ENCODE peak calls at places on chromosomes 16 and 17, in ten cellular contexts. One of them, this sample, is unnamed. For H3K9me3 and H3K4me1, the result is how much of the 10 kb centered on the place peaks cover.

GRCh38 chr17:17675925-17676534 is 5.2 kb upstream of the RAI1 start:
- DNase-seq in Peyer's patch: no peak
- DNase-seq in iPS DF 6.9: no peak
- DNase-seq in Panc1: no peak
- DNase-seq in HCT116: peak
- DNase-seq in heart left ventricle: no peak
- DNase-seq in left ventricle myocardium inferior: no peak
- DNase-seq in CD8-positive, alpha-beta memory T cell: peak
- DNase-seq in right cardiac atrium: no peak
- DNase-seq in right lobe of liver: no peak
- DNase-seq in this sample: no peak

GRCh38 chr17:7794063-7794663 is 39.9 kb upstream of the KDM6B start:
- DNase-seq in heart left ventricle: no peak
- DNase-seq in CD8-positive, alpha-beta memory T cell: no peak
- DNase-seq in right cardiac atrium: no peak
- DNase-seq in Panc1: no peak
- DNase-seq in left ventricle myocardium inferior: no peak
- DNase-seq in Peyer's patch: no peak
- DNase-seq in iPS DF 6.9: no peak
- DNase-seq in HCT116: no peak
- DNase-seq in right lobe of liver: no peak
- DNase-seq in this sample: no peak

GRCh38 chr17:7894866-7895265 is 6.3 kb downstream of the CHD3 start:
- DNase-seq in Panc1: no peak
- DNase-seq in left ventricle myocardium inferior: no peak
- DNase-seq in heart left ventricle: no peak
- DNase-seq in HCT116: no peak
- DNase-seq in CD8-positive, alpha-beta memory T cell: no peak
- DNase-seq in right lobe of liver: no peak
- DNase-seq in Peyer's patch: no peak
- DNase-seq in right cardiac atrium: no peak
- DNase-seq in iPS DF 6.9: no peak
- DNase-seq in this sample: no peak

GRCh38 chr16:75089486-75090202 is 26.9 kb downstream of the LDHD start:
- DNase-seq in Peyer's patch: no peak
- DNase-seq in left ventricle myocardium inferior: no peak
- DNase-seq in right cardiac atrium: no peak
- DNase-seq in HCT116: no peak
- DNase-seq in Panc1: no peak
- DNase-seq in CD8-positive, alpha-beta memory T cell: no peak
- DNase-seq in right lobe of liver: no peak
- DNase-seq in heart left ventricle: no peak
- DNase-seq in iPS DF 6.9: no peak
- DNase-seq in this sample: no peak

GRCh38 chr17:77856551-77857305 is 101.8 kb upstream of the TNRC6C start:
- DNase-seq in Peyer's patch: no peak
- DNase-seq in right cardiac atrium: no peak
- DNase-seq in right lobe of liver: no peak
- DNase-seq in Panc1: no peak
- DNase-seq in left ventricle myocardium inferior: peak
- DNase-seq in heart left ventricle: no peak
- DNase-seq in iPS DF 6.9: no peak
- DNase-seq in HCT116: no peak
- DNase-seq in CD8-positive, alpha-beta memory T cell: peak
- DNase-seq in this sample: no peak

GRCh38 chr17:74466111-74466784 is at the start of gene CD300A:
- DNase-seq in right lobe of liver: peak
- DNase-seq in CD8-positive, alpha-beta memory T cell: no peak
- DNase-seq in right cardiac atrium: peak
- DNase-seq in Peyer's patch: peak
- DNase-seq in left ventricle myocardium inferior: peak
- DNase-seq in Panc1: no peak
- DNase-seq in iPS DF 6.9: no peak
- DNase-seq in heart left ventricle: peak
- DNase-seq in HCT116: no peak
- DNase-seq in this sample: no peak

GRCh38 chr17:65434251-65434650 is 127.2 kb downstream of the AXIN2 start:
- DNase-seq in Peyer's patch: no peak
- DNase-seq in HCT116: no peak
- DNase-seq in iPS DF 6.9: no peak
- DNase-seq in CD8-positive, alpha-beta memory T cell: no peak
- DNase-seq in heart left ventricle: no peak
- DNase-seq in left ventricle myocardium inferior: no peak
- DNase-seq in Panc1: no peak
- DNase-seq in right cardiac atrium: no peak
- DNase-seq in right lobe of liver: no peak
- DNase-seq in this sample: peak

GRCh38 chr16:661184-661821 is 6.6 kb upstream of the RHOT2 start:
- DNase-seq in right lobe of liver: no peak
- DNase-seq in Panc1: no peak
- DNase-seq in left ventricle myocardium inferior: no peak
- DNase-seq in HCT116: no peak
- DNase-seq in Peyer's patch: peak
- DNase-seq in heart left ventricle: no peak
- DNase-seq in right cardiac atrium: no peak
- DNase-seq in iPS DF 6.9: no peak
- DNase-seq in CD8-positive, alpha-beta memory T cell: no peak
- DNase-seq in this sample: no peak

GRCh38 chr17:75457047-75457654 is 716 bp downstream of the TMEM94 start:
- DNase-seq in Panc1: no peak
- DNase-seq in iPS DF 6.9: peak
- DNase-seq in right lobe of liver: peak
- DNase-seq in left ventricle myocardium inferior: no peak
- DNase-seq in Peyer's patch: no peak
- DNase-seq in right cardiac atrium: peak
- DNase-seq in heart left ventricle: no peak
- DNase-seq in CD8-positive, alpha-beta memory T cell: no peak
- DNase-seq in HCT116: no peak
- DNase-seq in this sample: peak

DNA sequence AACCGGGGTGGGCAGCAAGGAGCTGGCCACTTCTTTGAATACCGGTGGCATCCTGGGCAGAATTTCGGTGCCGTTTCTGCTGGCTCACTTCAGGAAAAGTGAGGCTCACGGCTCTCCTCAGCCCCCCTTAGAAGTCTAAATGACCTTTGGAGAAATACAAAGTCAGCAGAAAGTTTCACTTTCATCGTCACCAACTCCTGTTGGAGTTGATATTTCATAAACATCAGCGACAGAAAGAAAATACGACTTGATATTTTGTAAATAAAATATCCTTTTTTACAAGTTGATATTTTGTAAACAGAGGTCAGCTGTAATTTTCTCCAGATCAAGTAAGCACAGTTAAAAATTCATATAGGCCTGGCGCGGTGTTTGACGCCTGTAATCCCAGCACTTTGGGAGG is 781 bp downstream of the ZNF75A start:
- DNase-seq in left ventricle myocardium inferior: no peak
- DNase-seq in Peyer's patch: no peak
- DNase-seq in heart left ventricle: no peak
- DNase-seq in right lobe of liver: no peak
- DNase-seq in HCT116: no peak
- DNase-seq in iPS DF 6.9: no peak
- DNase-seq in Panc1: no peak
- DNase-seq in CD8-positive, alpha-beta memory T cell: no peak
- DNase-seq in right cardiac atrium: no peak
- DNase-seq in this sample: no peak
- H3K9me3 ChIP-seq in left ventricle myocardium inferior: half or more
- H3K9me3 ChIP-seq in Peyer's patch: half or more
- H3K9me3 ChIP-seq in heart left ventricle: half or more
- H3K9me3 ChIP-seq in right lobe of liver: under half
- H3K9me3 ChIP-seq in HCT116: under half
- H3K9me3 ChIP-seq in iPS DF 6.9: under half
- H3K9me3 ChIP-seq in Panc1: half or more
- H3K9me3 ChIP-seq in CD8-positive, alpha-beta memory T cell: under half
- H3K9me3 ChIP-seq in right cardiac atrium: under half
- H3K9me3 ChIP-seq in this sample: under half

DNA sequence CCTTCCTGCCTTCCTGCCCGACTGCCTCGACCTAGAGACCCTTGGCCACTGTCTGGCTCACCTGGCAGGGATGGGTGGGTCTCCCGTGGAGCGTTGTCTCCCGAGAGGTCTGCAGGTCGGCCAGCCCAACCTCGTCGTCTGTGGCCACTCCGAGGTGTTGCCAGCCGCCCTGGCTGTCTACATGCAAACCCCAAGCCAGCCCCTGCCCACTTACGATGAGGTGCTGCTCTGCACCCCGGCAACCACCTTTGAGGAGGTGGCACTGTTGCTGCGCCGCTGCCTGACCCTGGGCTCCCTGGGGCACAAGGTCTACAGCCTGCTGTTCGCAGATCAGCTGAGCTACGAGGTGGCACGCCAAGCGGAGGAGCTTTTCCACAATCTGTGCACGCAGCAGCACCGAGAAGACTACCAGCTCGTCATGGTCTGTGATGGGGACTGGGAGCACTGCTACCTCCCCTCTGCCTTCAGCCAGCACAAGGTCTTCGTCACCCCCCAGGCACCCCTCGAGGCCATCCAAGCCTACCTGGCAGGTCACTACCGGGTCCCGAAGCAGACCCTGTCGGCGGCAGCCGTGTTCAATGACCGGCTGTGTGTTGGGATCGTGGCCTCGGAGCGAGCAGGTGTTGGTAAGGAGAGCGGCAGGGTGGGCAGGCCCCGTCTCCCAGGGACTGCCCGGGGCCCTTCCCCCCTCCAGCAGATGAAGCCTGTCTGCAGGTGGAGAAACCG is 75.1 kb upstream of the ENDOV start:
- DNase-seq in HCT116: no peak
- DNase-seq in left ventricle myocardium inferior: no peak
- DNase-seq in CD8-positive, alpha-beta memory T cell: no peak
- DNase-seq in iPS DF 6.9: no peak
- DNase-seq in Panc1: no peak
- DNase-seq in heart left ventricle: no peak
- DNase-seq in right lobe of liver: no peak
- DNase-seq in right cardiac atrium: no peak
- DNase-seq in Peyer's patch: no peak
- DNase-seq in this sample: no peak
- H3K4me1 ChIP-seq in HCT116: under half
- H3K4me1 ChIP-seq in left ventricle myocardium inferior: under half
- H3K4me1 ChIP-seq in CD8-positive, alpha-beta memory T cell: under half
- H3K4me1 ChIP-seq in iPS DF 6.9: under half
- H3K4me1 ChIP-seq in Panc1: under half
- H3K4me1 ChIP-seq in heart left ventricle: under half
- H3K4me1 ChIP-seq in right lobe of liver: under half
- H3K4me1 ChIP-seq in right cardiac atrium: under half
- H3K4me1 ChIP-seq in Peyer's patch: under half
- H3K4me1 ChIP-seq in this sample: under half

GRCh38 chr16:84614075-84614474 is 3.8 kb downstream of the COTL1 start:
- DNase-seq in Peyer's patch: no peak
- DNase-seq in iPS DF 6.9: no peak
- DNase-seq in right lobe of liver: no peak
- DNase-seq in heart left ventricle: no peak
- DNase-seq in left ventricle myocardium inferior: no peak
- DNase-seq in Panc1: no peak
- DNase-seq in HCT116: no peak
- DNase-seq in right cardiac atrium: peak
- DNase-seq in CD8-positive, alpha-beta memory T cell: no peak
- DNase-seq in this sample: no peak
- H3K4me3 ChIP-seq in Peyer's patch: no peak
- H3K4me3 ChIP-seq in iPS DF 6.9: no peak
- H3K4me3 ChIP-seq in right lobe of liver: no peak
- H3K4me3 ChIP-seq in heart left ventricle: no peak
- H3K4me3 ChIP-seq in left ventricle myocardium inferior: no peak
- H3K4me3 ChIP-seq in Panc1: no peak
- H3K4me3 ChIP-seq in HCT116: no peak
- H3K4me3 ChIP-seq in right cardiac atrium: no peak
- H3K4me3 ChIP-seq in CD8-positive, alpha-beta memory T cell: no peak
- H3K4me3 ChIP-seq in this sample: no peak

GRCh38 chr16:15642557-15643452 is at the start of gene MARF1:
- DNase-seq in left ventricle myocardium inferior: peak
- DNase-seq in Panc1: no peak
- DNase-seq in right cardiac atrium: peak
- DNase-seq in Peyer's patch: peak
- DNase-seq in heart left ventricle: peak
- DNase-seq in right lobe of liver: peak
- DNase-seq in HCT116: peak
- DNase-seq in CD8-positive, alpha-beta memory T cell: peak
- DNase-seq in iPS DF 6.9: no peak
- DNase-seq in this sample: peak

GRCh38 chr16:15640966-15641365 is 2.0 kb downstream of the MARF1 start:
- DNase-seq in Panc1: no peak
- DNase-seq in right cardiac atrium: no peak
- DNase-seq in CD8-positive, alpha-beta memory T cell: no peak
- DNase-seq in Peyer's patch: no peak
- DNase-seq in right lobe of liver: no peak
- DNase-seq in heart left ventricle: no peak
- DNase-seq in left ventricle myocardium inferior: no peak
- DNase-seq in HCT116: no peak
- DNase-seq in iPS DF 6.9: no peak
- DNase-seq in this sample: no peak

GRCh38 chr16:15644306-15644961 is 1.5 kb upstream of the MARF1 start:
- DNase-seq in Panc1: no peak
- DNase-seq in HCT116: peak
- DNase-seq in iPS DF 6.9: no peak
- DNase-seq in CD8-positive, alpha-beta memory T cell: no peak
- DNase-seq in Peyer's patch: no peak
- DNase-seq in right lobe of liver: no peak
- DNase-seq in right cardiac atrium: no peak
- DNase-seq in left ventricle myocardium inferior: no peak
- DNase-seq in heart left ventricle: no peak
- DNase-seq in this sample: peak

GRCh38 chr16:15641753-15642556 is 999 bp downstream of the MARF1 start:
- DNase-seq in right cardiac atrium: no peak
- DNase-seq in heart left ventricle: no peak
- DNase-seq in HCT116: no peak
- DNase-seq in Peyer's patch: no peak
- DNase-seq in right lobe of liver: no peak
- DNase-seq in iPS DF 6.9: no peak
- DNase-seq in CD8-positive, alpha-beta memory T cell: no peak
- DNase-seq in Panc1: no peak
- DNase-seq in left ventricle myocardium inferior: no peak
- DNase-seq in this sample: no peak

DNA sequence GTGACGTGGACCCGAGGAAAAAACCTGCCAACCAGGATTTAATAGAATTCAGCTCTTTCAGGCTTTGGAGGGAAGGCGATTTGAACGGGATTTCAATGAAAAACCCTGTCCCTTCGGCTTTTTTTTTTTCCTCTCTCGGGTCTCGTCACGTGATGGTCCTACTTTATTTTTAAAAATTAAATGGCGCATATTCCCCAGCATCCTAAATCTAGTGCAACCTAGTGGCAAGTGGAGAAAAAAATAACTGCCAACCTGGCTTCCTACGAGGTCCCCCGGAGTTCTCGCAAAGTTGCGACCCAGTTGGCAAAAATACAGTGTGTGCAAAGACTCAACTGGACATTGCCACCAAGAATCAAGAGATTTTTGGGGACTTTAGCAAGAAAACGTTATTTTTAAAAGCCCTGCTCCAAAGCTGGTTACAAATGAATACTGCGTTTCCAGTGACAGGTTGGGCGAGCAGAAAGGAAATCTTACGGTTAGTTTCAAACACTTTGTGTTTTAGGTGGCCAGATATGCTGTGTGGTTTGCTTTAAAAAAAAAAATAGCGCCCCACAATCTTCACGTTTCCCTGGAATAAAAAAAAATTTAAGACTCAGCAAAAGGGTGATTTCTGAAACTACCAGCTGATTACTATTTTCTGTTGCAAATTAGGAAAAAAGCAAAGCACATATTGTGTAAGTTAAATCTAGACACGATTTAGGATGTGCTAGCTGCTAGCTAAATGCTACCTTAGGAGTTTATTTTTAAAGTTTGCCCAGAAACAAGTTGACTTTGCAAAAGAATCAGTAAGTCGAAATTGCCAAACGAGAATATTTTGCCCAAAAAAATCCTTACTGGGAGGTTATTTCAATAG is 725 bp upstream of the MARF1 start:
- DNase-seq in iPS DF 6.9: no peak
- DNase-seq in heart left ventricle: no peak
- DNase-seq in left ventricle myocardium inferior: no peak
- DNase-seq in HCT116: peak
- DNase-seq in right cardiac atrium: no peak
- DNase-seq in Panc1: peak
- DNase-seq in CD8-positive, alpha-beta memory T cell: no peak
- DNase-seq in Peyer's patch: peak
- DNase-seq in right lobe of liver: no peak
- DNase-seq in this sample: peak
- H3K9me3 ChIP-seq in iPS DF 6.9: under half
- H3K9me3 ChIP-seq in heart left ventricle: under half
- H3K9me3 ChIP-seq in left ventricle myocardium inferior: under half
- H3K9me3 ChIP-seq in HCT116: under half
- H3K9me3 ChIP-seq in right cardiac atrium: under half
- H3K9me3 ChIP-seq in Panc1: under half
- H3K9me3 ChIP-seq in CD8-positive, alpha-beta memory T cell: under half
- H3K9me3 ChIP-seq in Peyer's patch: under half
- H3K9me3 ChIP-seq in right lobe of liver: under half
- H3K9me3 ChIP-seq in this sample: under half